ENCODE peak calls at places on chromosomes 6 and 20, in four cellular contexts. C, R, U and T are unnamed samples.

GRCh38 chr6:111427341-111428116 is 55.5 kb downstream of the REV3L start:
- DNase-seq in U (no peak), R (no peak), C (peak), T (no peak)

GRCh38 chr6:36927691-36928546 is 26.6 kb upstream of the PI16 start:
- DNase-seq in R (no peak), U (no peak), C (no peak), T (no peak)

GRCh38 chr6:106866875-106867658 is 107.5 kb downstream of the CD24 start:
- DNase-seq in R (no peak), C (no peak), U (no peak), T (no peak)

GRCh38 chr6:1313755-1314503 is 2.0 kb downstream of the FOXQ1 start:
- DNase-seq in R (no peak), C (peak), U (no peak), T (no peak)

GRCh38 chr6:145963216-145964068 is 716 bp downstream of the SHPRH start:
- DNase-seq in R (peak), U (peak), C (peak), T (no peak)

GRCh38 chr6:118377711-118378414 is 170.2 kb upstream of the PLN start:
- DNase-seq in C (no peak), R (peak), U (peak), T (peak)

GRCh38 chr6:19554356-19555225 is 282.6 kb upstream of the ID4 start:
- DNase-seq in U (peak), R (no peak), C (no peak), T (no peak)

GRCh38 chr6:102766946-102767345 is 1373.4 kb downstream of the GRIK2 start:
- DNase-seq in U (no peak), C (no peak), R (no peak), T (no peak)

GRCh38 chr6:121639041-121639440 is 203.6 kb downstream of the GJA1 start:
- DNase-seq in U (no peak), C (no peak), R (no peak), T (no peak)

GRCh38 chr6:109701201-109701600 is 10.1 kb downstream of the FIG4 start:
- DNase-seq in U (no peak), C (no peak), R (no peak), T (no peak)

GRCh38 chr6:24484657-24485318 is 4.6 kb downstream of the GPLD1 start:
- DNase-seq in R (no peak), U (no peak), C (no peak), T (no peak)

GRCh38 chr20:2385496-2385895 is 4.8 kb downstream of the TGM6 start:
- DNase-seq in U (no peak), R (no peak), C (no peak), T (no peak)

GRCh38 chr20:50198211-50198666 is 7.6 kb downstream of the CEBPB start:
- DNase-seq in U (no peak), R (no peak), C (no peak), T (no peak)

GRCh38 chr6:40933864-40934263 is 105.2 kb downstream of the UNC5CL start:
- DNase-seq in C (no peak), R (no peak), U (no peak), T (no peak)

GRCh38 chr6:136753624-136754023 is 38.7 kb downstream of the MAP3K5 start:
- DNase-seq in C (no peak), U (no peak), R (no peak), T (no peak)

GRCh38 chr20:36866164-36866563 is 9.8 kb upstream of the TLDC2 start:
- DNase-seq in U (no peak), R (no peak), C (no peak), T (no peak)

GRCh38 chr20:24492031-24492607 is 22.7 kb downstream of the SYNDIG1 start:
- DNase-seq in U (no peak), R (no peak), C (no peak), T (no peak)

GRCh38 chr20:17617868-17618672 is 48.2 kb downstream of the DSTN start:
- DNase-seq in U (peak), R (no peak), C (no peak), T (no peak)

GRCh38 chr6:166520905-166521834 is 65.3 kb downstream of the RAMACL start:
- DNase-seq in R (no peak), U (no peak), C (no peak), T (no peak)

GRCh38 chr20:35947489-35947888 is 6.8 kb downstream of the SCAND1 start:
- DNase-seq in R (peak), U (peak), C (no peak), T (no peak)